ENCODE peak calls at places on chromosomes 13 and 19, in ten cellular contexts. One of them, this sample, is unnamed.

GRCh38 chr13:112835344-112835743 is 133.7 kb upstream of the MCF2L start:
- DNase-seq in breast epithelium: no peak
- DNase-seq in chondrocyte: no peak
- DNase-seq in ACHN: no peak
- DNase-seq in Calu3: no peak
- DNase-seq in NCI-H1436: no peak
- DNase-seq in epithelial cell of prostate: no peak
- DNase-seq in activated T-helper 1 cell treated with Interleukin-2 at 50 U/mL for 16 hours: no peak
- DNase-seq in cardiac fibroblast: no peak
- DNase-seq in progenitor cell of endocrine pancreas: no peak
- DNase-seq in this sample: no peak

GRCh38 chr19:50199254-50199545 is 4.2 kb upstream of the MYH14 start:
- DNase-seq in breast epithelium: no peak
- DNase-seq in chondrocyte: no peak
- DNase-seq in ACHN: no peak
- DNase-seq in Calu3: no peak
- DNase-seq in NCI-H1436: no peak
- DNase-seq in epithelial cell of prostate: no peak
- DNase-seq in activated T-helper 1 cell treated with Interleukin-2 at 50 U/mL for 16 hours: no peak
- DNase-seq in cardiac fibroblast: no peak
- DNase-seq in progenitor cell of endocrine pancreas: no peak
- DNase-seq in this sample: no peak

GRCh38 chr19:11963566-11964355 is 1.1 kb upstream of the ZNF763 start:
- DNase-seq in breast epithelium: peak
- DNase-seq in chondrocyte: no peak
- DNase-seq in ACHN: no peak
- DNase-seq in Calu3: peak
- DNase-seq in NCI-H1436: peak
- DNase-seq in epithelial cell of prostate: no peak
- DNase-seq in activated T-helper 1 cell treated with Interleukin-2 at 50 U/mL for 16 hours: peak
- DNase-seq in cardiac fibroblast: peak
- DNase-seq in progenitor cell of endocrine pancreas: peak
- DNase-seq in this sample: peak

GRCh38 chr13:110327036-110327790 is 20.1 kb downstream of the COL4A2 start:
- DNase-seq in breast epithelium: no peak
- DNase-seq in chondrocyte: peak
- DNase-seq in ACHN: no peak
- DNase-seq in Calu3: no peak
- DNase-seq in NCI-H1436: no peak
- DNase-seq in epithelial cell of prostate: no peak
- DNase-seq in activated T-helper 1 cell treated with Interleukin-2 at 50 U/mL for 16 hours: no peak
- DNase-seq in cardiac fibroblast: no peak
- DNase-seq in progenitor cell of endocrine pancreas: no peak
- DNase-seq in this sample: no peak

GRCh38 chr19:35345671-35346111 is 2.0 kb upstream of the FFAR1 start:
- DNase-seq in breast epithelium: peak
- DNase-seq in chondrocyte: no peak
- DNase-seq in ACHN: no peak
- DNase-seq in Calu3: no peak
- DNase-seq in NCI-H1436: no peak
- DNase-seq in epithelial cell of prostate: no peak
- DNase-seq in activated T-helper 1 cell treated with Interleukin-2 at 50 U/mL for 16 hours: no peak
- DNase-seq in cardiac fibroblast: no peak
- DNase-seq in progenitor cell of endocrine pancreas: no peak
- DNase-seq in this sample: no peak

GRCh38 chr13:97627566-97627965 is 193.6 kb downstream of the RAP2A start:
- DNase-seq in breast epithelium: no peak
- DNase-seq in chondrocyte: no peak
- DNase-seq in ACHN: no peak
- DNase-seq in Calu3: peak
- DNase-seq in NCI-H1436: peak
- DNase-seq in epithelial cell of prostate: no peak
- DNase-seq in activated T-helper 1 cell treated with Interleukin-2 at 50 U/mL for 16 hours: no peak
- DNase-seq in cardiac fibroblast: peak
- DNase-seq in progenitor cell of endocrine pancreas: no peak
- DNase-seq in this sample: peak

GRCh38 chr19:47507924-47508553 is 6.8 kb downstream of the NAPA start:
- DNase-seq in breast epithelium: no peak
- DNase-seq in chondrocyte: no peak
- DNase-seq in ACHN: no peak
- DNase-seq in Calu3: no peak
- DNase-seq in NCI-H1436: no peak
- DNase-seq in epithelial cell of prostate: no peak
- DNase-seq in activated T-helper 1 cell treated with Interleukin-2 at 50 U/mL for 16 hours: no peak
- DNase-seq in cardiac fibroblast: no peak
- DNase-seq in progenitor cell of endocrine pancreas: no peak
- DNase-seq in this sample: no peak

GRCh38 chr19:35170359-35171061 is 16.0 kb downstream of the FXYD5 start:
- DNase-seq in breast epithelium: no peak
- DNase-seq in chondrocyte: no peak
- DNase-seq in ACHN: no peak
- DNase-seq in Calu3: no peak
- DNase-seq in NCI-H1436: no peak
- DNase-seq in epithelial cell of prostate: no peak
- DNase-seq in activated T-helper 1 cell treated with Interleukin-2 at 50 U/mL for 16 hours: no peak
- DNase-seq in cardiac fibroblast: no peak
- DNase-seq in progenitor cell of endocrine pancreas: no peak
- DNase-seq in this sample: no peak

GRCh38 chr13:33537691-33538090 is 252.1 kb upstream of the STARD13 start:
- DNase-seq in breast epithelium: no peak
- DNase-seq in chondrocyte: no peak
- DNase-seq in ACHN: no peak
- DNase-seq in Calu3: no peak
- DNase-seq in NCI-H1436: no peak
- DNase-seq in epithelial cell of prostate: no peak
- DNase-seq in activated T-helper 1 cell treated with Interleukin-2 at 50 U/mL for 16 hours: no peak
- DNase-seq in cardiac fibroblast: no peak
- DNase-seq in progenitor cell of endocrine pancreas: no peak
- DNase-seq in this sample: no peak

GRCh38 chr19:35055715-35056179 is 14.2 kb downstream of the HPN start:
- DNase-seq in breast epithelium: no peak
- DNase-seq in chondrocyte: no peak
- DNase-seq in ACHN: no peak
- DNase-seq in Calu3: peak
- DNase-seq in NCI-H1436: no peak
- DNase-seq in epithelial cell of prostate: no peak
- DNase-seq in activated T-helper 1 cell treated with Interleukin-2 at 50 U/mL for 16 hours: no peak
- DNase-seq in cardiac fibroblast: no peak
- DNase-seq in progenitor cell of endocrine pancreas: no peak
- DNase-seq in this sample: no peak

GRCh38 chr19:10439588-10439987 is 19.2 kb downstream of the PDE4A start:
- DNase-seq in breast epithelium: no peak
- DNase-seq in chondrocyte: no peak
- DNase-seq in ACHN: no peak
- DNase-seq in Calu3: no peak
- DNase-seq in NCI-H1436: no peak
- DNase-seq in epithelial cell of prostate: no peak
- DNase-seq in activated T-helper 1 cell treated with Interleukin-2 at 50 U/mL for 16 hours: no peak
- DNase-seq in cardiac fibroblast: no peak
- DNase-seq in progenitor cell of endocrine pancreas: no peak
- DNase-seq in this sample: no peak

GRCh38 chr19:10295847-10296591 is 6.3 kb downstream of the ICAM5 start:
- DNase-seq in breast epithelium: no peak
- DNase-seq in chondrocyte: no peak
- DNase-seq in ACHN: no peak
- DNase-seq in Calu3: no peak
- DNase-seq in NCI-H1436: no peak
- DNase-seq in epithelial cell of prostate: no peak
- DNase-seq in activated T-helper 1 cell treated with Interleukin-2 at 50 U/mL for 16 hours: no peak
- DNase-seq in cardiac fibroblast: no peak
- DNase-seq in progenitor cell of endocrine pancreas: no peak
- DNase-seq in this sample: no peak

GRCh38 chr13:29704648-29705047 is 109.2 kb upstream of the SLC7A1 start:
- DNase-seq in breast epithelium: no peak
- DNase-seq in chondrocyte: no peak
- DNase-seq in ACHN: no peak
- DNase-seq in Calu3: no peak
- DNase-seq in NCI-H1436: no peak
- DNase-seq in epithelial cell of prostate: no peak
- DNase-seq in activated T-helper 1 cell treated with Interleukin-2 at 50 U/mL for 16 hours: no peak
- DNase-seq in cardiac fibroblast: peak
- DNase-seq in progenitor cell of endocrine pancreas: no peak
- DNase-seq in this sample: no peak

GRCh38 chr19:48560095-48560530 is 8.1 kb downstream of the SULT2B1 start:
- DNase-seq in breast epithelium: no peak
- DNase-seq in chondrocyte: no peak
- DNase-seq in ACHN: peak
- DNase-seq in Calu3: no peak
- DNase-seq in NCI-H1436: no peak
- DNase-seq in epithelial cell of prostate: no peak
- DNase-seq in activated T-helper 1 cell treated with Interleukin-2 at 50 U/mL for 16 hours: no peak
- DNase-seq in cardiac fibroblast: no peak
- DNase-seq in progenitor cell of endocrine pancreas: no peak
- DNase-seq in this sample: no peak

GRCh38 chr13:21949818-21950429 is 279.1 kb downstream of the FGF9 start:
- DNase-seq in breast epithelium: no peak
- DNase-seq in chondrocyte: no peak
- DNase-seq in ACHN: no peak
- DNase-seq in Calu3: no peak
- DNase-seq in NCI-H1436: no peak
- DNase-seq in epithelial cell of prostate: no peak
- DNase-seq in activated T-helper 1 cell treated with Interleukin-2 at 50 U/mL for 16 hours: no peak
- DNase-seq in cardiac fibroblast: no peak
- DNase-seq in progenitor cell of endocrine pancreas: no peak
- DNase-seq in this sample: no peak

GRCh38 chr13:48626726-48627451 is 26.8 kb upstream of the CYSLTR2 start:
- DNase-seq in breast epithelium: no peak
- DNase-seq in chondrocyte: no peak
- DNase-seq in ACHN: no peak
- DNase-seq in Calu3: no peak
- DNase-seq in NCI-H1436: no peak
- DNase-seq in epithelial cell of prostate: no peak
- DNase-seq in activated T-helper 1 cell treated with Interleukin-2 at 50 U/mL for 16 hours: no peak
- DNase-seq in cardiac fibroblast: no peak
- DNase-seq in progenitor cell of endocrine pancreas: no peak
- DNase-seq in this sample: no peak

GRCh38 chr13:97266328-97266727 is 44.2 kb downstream of the MBNL2 start:
- DNase-seq in breast epithelium: no peak
- DNase-seq in chondrocyte: no peak
- DNase-seq in ACHN: no peak
- DNase-seq in Calu3: no peak
- DNase-seq in NCI-H1436: no peak
- DNase-seq in epithelial cell of prostate: no peak
- DNase-seq in activated T-helper 1 cell treated with Interleukin-2 at 50 U/mL for 16 hours: no peak
- DNase-seq in cardiac fibroblast: no peak
- DNase-seq in progenitor cell of endocrine pancreas: no peak
- DNase-seq in this sample: no peak

GRCh38 chr13:75760182-75760981 is 124.3 kb downstream of the LMO7 start:
- DNase-seq in breast epithelium: no peak
- DNase-seq in chondrocyte: no peak
- DNase-seq in ACHN: peak
- DNase-seq in Calu3: peak
- DNase-seq in NCI-H1436: peak
- DNase-seq in epithelial cell of prostate: peak
- DNase-seq in activated T-helper 1 cell treated with Interleukin-2 at 50 U/mL for 16 hours: no peak
- DNase-seq in cardiac fibroblast: peak
- DNase-seq in progenitor cell of endocrine pancreas: no peak
- DNase-seq in this sample: peak

GRCh38 chr13:57629391-57629804 is 2.1 kb upstream of the PCDH17 start:
- DNase-seq in breast epithelium: peak
- DNase-seq in chondrocyte: no peak
- DNase-seq in ACHN: no peak
- DNase-seq in Calu3: no peak
- DNase-seq in NCI-H1436: no peak
- DNase-seq in epithelial cell of prostate: no peak
- DNase-seq in activated T-helper 1 cell treated with Interleukin-2 at 50 U/mL for 16 hours: no peak
- DNase-seq in cardiac fibroblast: no peak
- DNase-seq in progenitor cell of endocrine pancreas: no peak
- DNase-seq in this sample: no peak

GRCh38 chr19:17385878-17386611 is 8.0 kb downstream of the CCDC194 start:
- DNase-seq in breast epithelium: peak
- DNase-seq in chondrocyte: no peak
- DNase-seq in ACHN: peak
- DNase-seq in Calu3: peak
- DNase-seq in NCI-H1436: no peak
- DNase-seq in epithelial cell of prostate: no peak
- DNase-seq in activated T-helper 1 cell treated with Interleukin-2 at 50 U/mL for 16 hours: peak
- DNase-seq in cardiac fibroblast: peak
- DNase-seq in progenitor cell of endocrine pancreas: peak
- DNase-seq in this sample: no peak

GRCh38 chr19:42402376-42403116 is 12.4 kb upstream of the CNFN start:
- DNase-seq in breast epithelium: no peak
- DNase-seq in chondrocyte: no peak
- DNase-seq in ACHN: no peak
- DNase-seq in Calu3: no peak
- DNase-seq in NCI-H1436: no peak
- DNase-seq in epithelial cell of prostate: no peak
- DNase-seq in activated T-helper 1 cell treated with Interleukin-2 at 50 U/mL for 16 hours: no peak
- DNase-seq in cardiac fibroblast: no peak
- DNase-seq in progenitor cell of endocrine pancreas: no peak
- DNase-seq in this sample: no peak

GRCh38 chr13:25421602-25422001 is 49.8 kb downstream of the ATP8A2 start:
- DNase-seq in breast epithelium: no peak
- DNase-seq in chondrocyte: no peak
- DNase-seq in ACHN: no peak
- DNase-seq in Calu3: no peak
- DNase-seq in NCI-H1436: no peak
- DNase-seq in epithelial cell of prostate: no peak
- DNase-seq in activated T-helper 1 cell treated with Interleukin-2 at 50 U/mL for 16 hours: no peak
- DNase-seq in cardiac fibroblast: no peak
- DNase-seq in progenitor cell of endocrine pancreas: no peak
- DNase-seq in this sample: no peak

GRCh38 chr13:22108283-22108897 is 437.5 kb downstream of the FGF9 start:
- DNase-seq in breast epithelium: no peak
- DNase-seq in chondrocyte: no peak
- DNase-seq in ACHN: no peak
- DNase-seq in Calu3: no peak
- DNase-seq in NCI-H1436: no peak
- DNase-seq in epithelial cell of prostate: no peak
- DNase-seq in activated T-helper 1 cell treated with Interleukin-2 at 50 U/mL for 16 hours: no peak
- DNase-seq in cardiac fibroblast: no peak
- DNase-seq in progenitor cell of endocrine pancreas: no peak
- DNase-seq in this sample: no peak

GRCh38 chr19:18832331-18833140 is 777 bp downstream of the UPF1 start:
- DNase-seq in breast epithelium: no peak
- DNase-seq in chondrocyte: no peak
- DNase-seq in ACHN: peak
- DNase-seq in Calu3: peak
- DNase-seq in NCI-H1436: no peak
- DNase-seq in epithelial cell of prostate: no peak
- DNase-seq in activated T-helper 1 cell treated with Interleukin-2 at 50 U/mL for 16 hours: no peak
- DNase-seq in cardiac fibroblast: peak
- DNase-seq in progenitor cell of endocrine pancreas: no peak
- DNase-seq in this sample: no peak

GRCh38 chr13:81171065-81171647 is 830.2 kb upstream of the SPRY2 start:
- DNase-seq in breast epithelium: no peak
- DNase-seq in chondrocyte: no peak
- DNase-seq in ACHN: peak
- DNase-seq in Calu3: no peak
- DNase-seq in NCI-H1436: peak
- DNase-seq in epithelial cell of prostate: no peak
- DNase-seq in activated T-helper 1 cell treated with Interleukin-2 at 50 U/mL for 16 hours: no peak
- DNase-seq in cardiac fibroblast: peak
- DNase-seq in progenitor cell of endocrine pancreas: no peak
- DNase-seq in this sample: no peak

This sample was measured in foreskin keratinocyte.